ENCODE peak calls at places on chromosome 3, in six cellular contexts. N is right cardiac atrium, P is occipital lobe, Y is HEK293T, J is psoas muscle, A is Right ventricle myocardium superior. D is an unnamed sample.

GRCh38 chr3:32883817-32884216 is 66.0 kb downstream of the TRIM71 start:
- DNase-seq in A (no peak), J (no peak), Y (no peak), P (no peak), N (no peak), D (no peak)

GRCh38 chr3:54939591-54940300 is 11.9 kb upstream of the LRTM1 start:
- DNase-seq in P (no peak), N (no peak), J (no peak), A (no peak), Y (no peak), D (no peak)

GRCh38 chr3:43641306-43642114 is 19.7 kb upstream of the ANO10 start:
- DNase-seq in A (no peak), J (no peak), N (no peak), P (no peak), Y (no peak), D (no peak)

GRCh38 chr3:24264748-24265158 is 229.9 kb downstream of the THRB start:
- DNase-seq in P (no peak), Y (peak; percentile 47), J (no peak), A (no peak), N (no peak), D (no peak)

GRCh38 chr3:70042683-70043082 is 43.1 kb downstream of the SAMMSON start:
- DNase-seq in Y (no peak), A (no peak), P (no peak), N (no peak), J (no peak), D (no peak)

GRCh38 chr3:18725668-18726407 is 300.7 kb upstream of the SATB1 start:
- DNase-seq in A (no peak), Y (no peak), J (no peak), N (no peak), P (no peak), D (no peak)

GRCh38 chr3:70999730-71000129 is 583.8 kb downstream of the FOXP1 start:
- DNase-seq in A (no peak), J (no peak), Y (no peak), P (no peak), N (no peak), D (no peak)

GRCh38 chr3:13256845-13257244 is 163.3 kb downstream of the NUP210 start:
- DNase-seq in J (no peak), P (no peak), N (no peak), A (no peak), Y (no peak), D (no peak)

GRCh38 chr3:188170461-188171459 is 16.8 kb downstream of the LPP start:
- DNase-seq in A (no peak), Y (no peak), N (no peak), P (no peak), J (no peak), D (no peak)

GRCh38 chr3:15505412-15506165 is 15.9 kb downstream of the COLQ start:
- DNase-seq in N (no peak), A (no peak), P (no peak), Y (no peak), J (no peak), D (no peak)

GRCh38 chr3:124552224-124552623 is 178.0 kb upstream of the UMPS start:
- DNase-seq in P (no peak), Y (no peak), N (no peak), J (no peak), A (no peak), D (no peak)

GRCh38 chr3:128950223-128950938 is 43.5 kb downstream of the CFAP92 start:
- DNase-seq in J (no peak), A (no peak), Y (no peak), P (no peak), N (no peak), D (no peak)

GRCh38 chr3:110413807-110414748 is 657.5 kb upstream of the NECTIN3 start:
- DNase-seq in Y (no peak), J (no peak), A (no peak), P (no peak), N (peak; percentile 6), D (no peak)

GRCh38 chr3:105837143-105837740 is 31.6 kb downstream of the CBLB start:
- DNase-seq in A (no peak), N (no peak), P (no peak), Y (no peak), J (no peak), D (no peak)

GRCh38 chr3:45272828-45273470 is 46.9 kb upstream of the TMEM158 start:
- DNase-seq in J (no peak), Y (no peak), N (no peak), A (no peak), P (no peak), D (no peak)

GRCh38 chr3:126259411-126260391 is 79.3 kb upstream of the ALDH1L1 start:
- DNase-seq in Y (peak; percentile 52), N (peak; percentile 50), J (peak; percentile 66), A (peak; percentile 78), P (peak; percentile 15), D (peak; percentile 51)

GRCh38 chr3:55198554-55198953 is 270.7 kb upstream of the LRTM1 start:
- DNase-seq in N (no peak), A (no peak), P (no peak), Y (no peak), J (no peak), D (no peak)

GRCh38 chr3:31288641-31289100 is 244.1 kb upstream of the STT3B start:
- DNase-seq in A (no peak), P (no peak), J (no peak), N (peak; percentile 55), Y (no peak), D (peak; percentile 13)

GRCh38 chr3:100634493-100635272 is 25.3 kb downstream of the ADGRG7 start:
- DNase-seq in P (no peak), Y (no peak), J (no peak), N (peak; percentile 15), A (no peak), D (no peak)

GRCh38 chr3:60696559-60697125 is 554.6 kb downstream of the FHIT start:
- DNase-seq in P (no peak), J (no peak), A (no peak), Y (no peak), N (no peak), D (no peak)

GRCh38 chr3:53713626-53714025 is 132.6 kb downstream of the CHDH start:
- DNase-seq in J (no peak), A (no peak), N (no peak), P (no peak), Y (no peak), D (no peak)

GRCh38 chr3:155065537-155065936 is 14.6 kb upstream of the MME start:
- DNase-seq in N (no peak), A (no peak), J (peak; percentile 25), Y (no peak), P (no peak), D (no peak)

GRCh38 chr3:190321789-190322603 is at the start of gene CLDN1:
- DNase-seq in N (peak; percentile 84), Y (peak; percentile 78), A (peak; percentile 87), P (peak; percentile 54), J (peak; percentile 82), D (peak; percentile 72)

GRCh38 chr3:161372321-161373260 is 1.3 kb upstream of the SPTSSB start:
- DNase-seq in N (peak; percentile 12), Y (peak; percentile 57), J (no peak), A (peak; percentile 32), P (peak; percentile 61), D (peak; percentile 16)

GRCh38 chr3:122912772-122913538 is 114.6 kb downstream of the SEMA5B start:
- DNase-seq in Y (no peak), P (no peak), J (no peak), A (no peak), N (no peak), D (no peak)

GRCh38 chr3:150889105-150889504 is 16.1 kb downstream of the MINDY4B start:
- DNase-seq in J (no peak), A (no peak), Y (no peak), P (no peak), N (no peak), D (no peak)

GRCh38 chr3:12455740-12456139 is 28.5 kb upstream of the TSEN2 start:
- DNase-seq in P (no peak), J (no peak), A (no peak), N (no peak), Y (no peak), D (no peak)

GRCh38 chr3:154143873-154144272 is 22.7 kb downstream of the ARHGEF26 start:
- DNase-seq in A (no peak), N (no peak), J (no peak), Y (no peak), P (no peak), D (no peak)

GRCh38 chr3:105365536-105366301 is 990 bp upstream of the ALCAM start:
- DNase-seq in P (peak; percentile 12), J (no peak), Y (peak; percentile 10), N (no peak), A (no peak), D (no peak)

GRCh38 chr3:129087138-129087702 is 26.6 kb downstream of the GP9 start:
- DNase-seq in Y (no peak), J (no peak), A (peak; percentile 67), N (peak; percentile 51), P (no peak), D (peak; percentile 54)

GRCh38 chr3:111541911-111542483 is at the start of gene CD96:
- DNase-seq in P (no peak), J (no peak), N (no peak), Y (no peak), A (no peak), D (no peak)

GRCh38 chr3:116263842-116264545 is 181.3 kb downstream of the LSAMP start:
- DNase-seq in J (no peak), N (no peak), A (no peak), Y (no peak), P (no peak), D (no peak)

D was measured in heart right ventricle.